ENCODE peak calls at places on chromosomes 11 and 22, in eight cellular contexts. U is HCT116, D is heart left ventricle, I is body of pancreas, M is IMR-90, K is HepG2, F is right lobe of liver, Z is upper lobe of left lung. G is an unnamed sample.

GRCh38 chr11:117593065-117593464 is 204.0 kb downstream of the DSCAML1 start:
- ATAC-seq in U (no peak), M (no peak), I (no peak), K (no peak), D (no peak), F (no peak), Z (no peak), G (no peak)

GRCh38 chr11:80157447-80157846 is 716.6 kb upstream of the TENM4 start:
- ATAC-seq in D (no peak), U (no peak), M (no peak), Z (no peak), F (no peak), K (no peak), I (no peak), G (no peak)

GRCh38 chr11:28919194-28919593 is 811.0 kb downstream of the METTL15 start:
- ATAC-seq in M (no peak), Z (no peak), K (no peak), F (no peak), U (no peak), D (no peak), I (no peak), G (no peak)

GRCh38 chr11:14582835-14583234 is 60.8 kb upstream of the PDE3B start:
- ATAC-seq in U (no peak), Z (no peak), M (no peak), I (no peak), F (peak; percentile 73), K (no peak), D (peak; percentile 69), G (no peak)

GRCh38 chr22:28435960-28436359 is 243.7 kb downstream of the TTC28 start:
- ATAC-seq in D (no peak), Z (no peak), I (no peak), U (no peak), M (no peak), F (no peak), K (no peak), G (no peak)

GRCh38 chr11:910044-910588 is 494 bp downstream of the CHID1 start:
- ATAC-seq in M (peak; percentile 31), U (peak; percentile 20), I (peak; percentile 4), F (no peak), K (peak; percentile 24), D (no peak), Z (no peak), G (no peak)

GRCh38 chr11:74707602-74708510 is 23.4 kb downstream of the CHRDL2 start:
- ATAC-seq in Z (no peak), U (no peak), K (no peak), D (no peak), M (no peak), F (no peak), I (no peak), G (no peak)

GRCh38 chr11:70867661-70868060 is 384.7 kb downstream of the SHANK2 start:
- ATAC-seq in D (no peak), K (no peak), I (no peak), Z (no peak), M (no peak), F (no peak), U (no peak), G (no peak)

GRCh38 chr11:41056892-41057569 is 402.4 kb downstream of the LRRC4C start:
- ATAC-seq in M (no peak), Z (peak; percentile 43), U (no peak), K (no peak), F (no peak), D (no peak), I (no peak), G (no peak)

GRCh38 chr11:515131-515530 is 8.1 kb upstream of the RNH1 start:
- ATAC-seq in K (no peak), Z (no peak), F (no peak), M (no peak), D (no peak), U (no peak), I (no peak), G (no peak)

GRCh38 chr22:46612904-46613605 is 7.1 kb upstream of the GRAMD4 start:
- ATAC-seq in I (no peak), U (no peak), M (peak; percentile 27), F (peak; percentile 15), Z (peak; percentile 39), D (peak; percentile 64), K (peak; percentile 80), G (peak; percentile 16)

GRCh38 chr11:765802-766091 is 11.5 kb downstream of the GATD1 start:
- ATAC-seq in I (no peak), F (no peak), M (no peak), U (no peak), K (no peak), Z (no peak), D (no peak), G (no peak)

GRCh38 chr11:122796128-122796717 is 42.1 kb upstream of the CRTAM start:
- ATAC-seq in F (peak; percentile 63), U (peak; percentile 92), I (peak; percentile 33), M (no peak), D (no peak), Z (peak; percentile 82), K (peak; percentile 74), G (no peak)

GRCh38 chr11:48103621-48104561 is 112.7 kb upstream of the OR4B1 start:
- ATAC-seq in F (peak; percentile 58), M (peak; percentile 22), U (no peak), K (peak; percentile 78), Z (no peak), I (peak; percentile 79), D (peak; percentile 37), G (no peak)

GRCh38 chr11:48106166-48106565 is 110.4 kb upstream of the OR4B1 start:
- ATAC-seq in F (no peak), D (no peak), I (no peak), M (no peak), U (no peak), Z (no peak), K (no peak), G (no peak)

GRCh38 chr11:48101958-48102357 is 114.7 kb upstream of the OR4B1 start:
- ATAC-seq in U (no peak), M (no peak), F (peak; percentile 66), K (peak; percentile 32), D (no peak), Z (no peak), I (no peak), G (no peak)

GRCh38 chr11:48105096-48105990 is 111.3 kb upstream of the OR4B1 start:
- ATAC-seq in K (no peak), D (no peak), M (no peak), I (no peak), Z (no peak), U (no peak), F (no peak), G (no peak)

GRCh38 chr11:48104562-48104924 is 112.1 kb upstream of the OR4B1 start:
- ATAC-seq in F (no peak), M (no peak), D (no peak), Z (no peak), U (no peak), K (no peak), I (no peak), G (no peak)
- H3K4me1 ChIP-seq in F (no peaks in the 10 kb centered on the region), M (peaks cover 8% of the 10 kb centered on the region), D (peaks cover 22% of the 10 kb centered on the region), Z (peaks cover 8% of the 10 kb centered on the region), U (peaks cover 17% of the 10 kb centered on the region), K (peaks cover 52% of the 10 kb centered on the region), I (peaks cover 49% of the 10 kb centered on the region), G (no peaks in the 10 kb centered on the region)

DNA sequence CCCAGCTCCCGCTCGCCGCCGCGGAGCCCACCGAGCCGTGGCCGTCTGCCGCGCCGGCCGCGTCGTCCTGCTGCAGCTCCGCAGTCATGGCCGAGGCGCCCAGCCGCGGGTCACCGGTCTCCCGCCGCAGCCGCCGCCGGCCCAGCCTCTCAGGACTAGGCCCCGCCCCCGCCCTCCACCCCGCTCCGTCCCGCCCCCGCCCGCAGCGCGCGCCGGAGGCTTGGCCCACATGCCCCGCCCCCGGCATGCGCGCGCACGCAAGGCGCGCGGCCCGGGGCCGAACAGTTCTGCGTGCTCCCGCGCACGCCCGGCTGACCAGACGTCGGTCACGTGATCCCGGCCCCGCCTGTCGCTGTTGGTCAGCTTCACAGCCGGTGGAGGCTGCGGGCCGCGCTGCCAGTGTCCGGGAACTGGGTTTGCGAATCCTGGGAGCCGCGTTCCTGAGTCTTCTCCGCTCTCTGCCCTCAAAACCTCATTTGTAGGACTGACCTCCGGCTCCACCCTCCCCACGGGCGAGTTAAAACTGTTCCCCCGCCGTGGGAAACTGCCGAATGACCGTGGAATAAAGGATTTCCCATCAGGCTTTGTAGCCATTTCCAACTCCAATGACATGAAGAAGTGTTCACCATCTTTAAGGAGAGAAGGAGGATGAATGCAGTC is at the start of gene USP28:
- ATAC-seq in D (peak; percentile 81), U (peak; percentile 84), K (peak; percentile 90), Z (peak; percentile 97), M (peak; percentile 97), I (peak; percentile 94), F (peak; percentile 97), G (peak; percentile 94)
- H3K27ac ChIP-seq in D (peak within 1 kb of the TSS; percentile 83), U (peak within 1 kb of the TSS; percentile 77), K (peak within 1 kb of the TSS; percentile 87), Z (peak within 1 kb of the TSS; percentile 95), M (peak within 1 kb of the TSS; percentile 93), I (peak within 1 kb of the TSS; percentile 85), F (peak within 1 kb of the TSS; percentile 93), G (peak within 1 kb of the TSS; percentile 90)

GRCh38 chr22:31103899-31104694 is 3.3 kb downstream of the SELENOM start:
- ATAC-seq in U (no peak), Z (no peak), D (no peak), F (no peak), M (no peak), I (no peak), K (no peak), G (peak; percentile 3)
- TF ChIP-seq POLR2A in U (no peak), Z (no peak), D (no peak), F (no peak), M (no peak), I (no peak), K (no peak), G (peak; percentile 62)

DNA sequence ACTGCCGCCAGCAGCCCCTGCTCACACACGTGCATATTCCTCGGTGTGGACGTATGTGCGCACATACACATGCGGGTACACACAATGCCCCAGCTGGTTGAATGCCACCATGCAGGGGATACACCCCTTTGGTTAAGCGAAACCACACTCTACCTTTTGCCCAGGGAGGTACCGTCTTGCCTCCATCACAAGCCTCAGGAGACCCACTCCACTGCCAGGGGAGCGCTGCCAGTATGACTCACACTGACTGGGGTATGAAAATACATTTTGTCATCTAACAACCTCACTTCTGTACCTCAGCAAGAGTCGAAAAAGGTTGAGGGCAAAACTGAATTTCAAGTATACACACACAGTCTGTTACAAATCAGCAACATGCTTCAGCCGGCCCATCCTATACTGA is 39.4 kb downstream of the TMEM45B start:
- ATAC-seq in U (no peak), D (no peak), Z (no peak), I (no peak), F (no peak), M (no peak), K (no peak), G (no peak)
- H3K4me1 ChIP-seq in U (no peaks in the 10 kb centered on the region), D (peaks cover 8% of the 10 kb centered on the region), Z (peaks cover 9% of the 10 kb centered on the region), I (peaks cover 13% of the 10 kb centered on the region), F (no peaks in the 10 kb centered on the region), M (peaks cover 5% of the 10 kb centered on the region), K (peaks cover 41% of the 10 kb centered on the region), G (no peaks in the 10 kb centered on the region)

GRCh38 chr11:37500425-37500824 is 902.4 kb upstream of the RAG2 start:
- ATAC-seq in F (no peak), Z (no peak), M (no peak), U (no peak), I (no peak), K (no peak), D (no peak), G (no peak)
- H3K27ac ChIP-seq in F (no peak overlapping the region), Z (no peak overlapping the region), M (no peak overlapping the region), U (no peak overlapping the region), I (no peak overlapping the region), K (no peak overlapping the region), D (no peak overlapping the region), G (no peak overlapping the region)

G was measured in gastroesophageal sphincter.